ENCODE peak calls at places on chromosome 14, in four cellular contexts. B is hepatocyte, Q is K562, D is GM23338. X is an unnamed sample.

GRCh38 chr14:57420986-57421385 is 30.6 kb downstream of the NAA30 start:
- DNase-seq in D (no peak), Q (no peak), B (no peak), X (no peak)

GRCh38 chr14:20197459-20197858 is 6.8 kb downstream of the OR11G2 start:
- DNase-seq in B (no peak), Q (no peak), D (no peak), X (no peak)

GRCh38 chr14:32469388-32470160 is 140.5 kb downstream of the AKAP6 start:
- DNase-seq in B (peak), Q (peak), D (peak), X (peak)

GRCh38 chr14:94659953-94660946 is 48.1 kb downstream of the SERPINA3 start:
- DNase-seq in D (no peak), B (no peak), Q (no peak), X (no peak)

GRCh38 chr14:73231874-73232851 is 5.1 kb upstream of the PAPLN start:
- DNase-seq in B (peak), Q (peak), D (peak), X (peak)

GRCh38 chr14:93114713-93115068 is 1.0 kb downstream of the ITPK1 start:
- DNase-seq in D (peak), Q (no peak), B (no peak), X (peak)

GRCh38 chr14:41749425-41749824 is 142.7 kb downstream of the LRFN5 start:
- DNase-seq in B (no peak), Q (no peak), D (no peak), X (no peak)

GRCh38 chr14:100850841-100851585 is 25.1 kb downstream of the MEG3 start:
- DNase-seq in Q (peak), D (peak), B (peak), X (peak)

GRCh38 chr14:31278883-31279282 is 71.3 kb upstream of the HECTD1 start:
- DNase-seq in D (no peak), B (no peak), Q (no peak), X (peak)

GRCh38 chr14:23063601-23064000 is 6.3 kb upstream of the CDH24 start:
- DNase-seq in B (no peak), Q (no peak), D (no peak), X (no peak)

GRCh38 chr14:72771561-72771960 is 122.3 kb downstream of the DPF3 start:
- DNase-seq in B (no peak), Q (no peak), D (no peak), X (no peak)

GRCh38 chr14:68359862-68360552 is 432.9 kb downstream of the ZFP36L1 start:
- DNase-seq in D (no peak), B (peak), Q (peak), X (no peak)

GRCh38 chr14:50928002-50928635 is 16.2 kb downstream of the PYGL start:
- DNase-seq in Q (no peak), B (no peak), D (no peak), X (no peak)

GRCh38 chr14:52700701-52701172 is 5.4 kb upstream of the ERO1A start:
- DNase-seq in Q (no peak), D (no peak), B (peak), X (no peak)

GRCh38 chr14:22871962-22872832 is 657 bp downstream of the LRP10 start:
- DNase-seq in B (peak), Q (peak), D (peak), X (peak)

GRCh38 chr14:75283162-75283883 is 4.7 kb downstream of the FOS start:
- DNase-seq in D (peak), B (peak), Q (peak), X (no peak)

GRCh38 chr14:97280526-97280925 is 483.3 kb downstream of the VRK1 start:
- DNase-seq in B (no peak), Q (no peak), D (no peak), X (no peak)

GRCh38 chr14:67856806-67857205 is 37.2 kb downstream of the RAD51B start:
- DNase-seq in Q (no peak), B (no peak), D (no peak), X (no peak)

GRCh38 chr14:20219033-20219432 is 4.5 kb upstream of the OR11H6 start:
- DNase-seq in D (no peak), Q (no peak), B (no peak), X (no peak)

GRCh38 chr14:57057803-57058202 is 210.9 kb downstream of the EXOC5 start:
- DNase-seq in Q (no peak), B (peak), D (no peak), X (no peak)

GRCh38 chr14:68147331-68147730 is 327.8 kb downstream of the RAD51B start:
- DNase-seq in B (no peak), D (no peak), Q (no peak), X (no peak)

GRCh38 chr14:24277606-24278321 is 6.4 kb upstream of the RABGGTA start:
- DNase-seq in D (no peak), B (no peak), Q (no peak), X (no peak)

GRCh38 chr14:22099942-22100763 is 426.5 kb upstream of the OR4E1 start:
- DNase-seq in B (peak), Q (peak), D (peak), X (peak)

GRCh38 chr14:28102814-28103213 is 663.8 kb upstream of the FOXG1 start:
- DNase-seq in B (no peak), D (no peak), Q (no peak), X (no peak)

GRCh38 chr14:46663382-46663781 is 11.8 kb upstream of the RPL10L start:
- DNase-seq in D (no peak), Q (no peak), B (no peak), X (no peak)

GRCh38 chr14:23539209-23539866 is 12.2 kb downstream of the ZFHX2 start:
- DNase-seq in D (peak), B (peak), Q (peak), X (peak)

GRCh38 chr14:102116361-102117180 is 23.1 kb upstream of the WDR20 start:
- DNase-seq in B (no peak), Q (no peak), D (no peak), X (no peak)

GRCh38 chr14:62585247-62585646 is 460.0 kb downstream of the KCNH5 start:
- DNase-seq in Q (no peak), B (no peak), D (no peak), X (no peak)

GRCh38 chr14:101497910-101498860 is 63.1 kb upstream of the DIO3 start:
- DNase-seq in D (no peak), B (no peak), Q (no peak), X (no peak)

GRCh38 chr14:102028733-102029132 is 58.1 kb downstream of the HSP90AA1 start:
- DNase-seq in B (peak), D (no peak), Q (no peak), X (no peak)

GRCh38 chr14:40417777-40418401 is 985.7 kb upstream of the FBXO33 start:
- DNase-seq in D (peak), B (peak), Q (peak), X (peak)

GRCh38 chr14:72471346-72471745 is 422.6 kb downstream of the DPF3 start:
- DNase-seq in D (no peak), Q (no peak), B (no peak), X (no peak)

GRCh38 chr14:99649219-99649618 is 4.3 kb downstream of the HHIPL1 start:
- DNase-seq in D (no peak), B (no peak), Q (no peak), X (no peak)

GRCh38 chr14:93115920-93116675 is at the start of gene ITPK1:
- DNase-seq in Q (peak), D (peak), B (peak), X (peak)

GRCh38 chr14:68619805-68620574 is 172.9 kb downstream of the ZFP36L1 start:
- DNase-seq in D (no peak), B (peak), Q (peak), X (no peak)

GRCh38 chr14:91545946-91546716 is 36.0 kb upstream of the PPP4R3A start:
- DNase-seq in Q (no peak), B (no peak), D (peak), X (no peak)

GRCh38 chr14:38143651-38144505 is 63.8 kb upstream of the SSTR1 start:
- DNase-seq in Q (no peak), D (peak), B (no peak), X (no peak)

GRCh38 chr14:32255855-32256254 is 52.8 kb upstream of the RNU6-8 start:
- DNase-seq in Q (no peak), B (no peak), D (no peak), X (no peak)

GRCh38 chr14:55605793-55606192 is 25.8 kb downstream of the KTN1 start:
- DNase-seq in B (no peak), D (peak), Q (no peak), X (no peak)

GRCh38 chr14:69769623-69770022 is 2.7 kb downstream of the SRSF5 start:
- DNase-seq in D (no peak), B (no peak), Q (no peak), X (no peak)
- TF ChIP-seq CTCF in D (no peak), B (no peak), Q (no peak), X (no peak)

GRCh38 chr14:65045691-65046090 is 56.6 kb downstream of the MAX start:
- DNase-seq in B (no peak), D (no peak), Q (no peak), X (no peak)

GRCh38 chr14:65043893-65044595 is 57.3 kb downstream of the FNTB start:
- DNase-seq in D (no peak), Q (no peak), B (no peak), X (no peak)

GRCh38 chr14:65044596-65044959 is 57.7 kb downstream of the MAX start:
- DNase-seq in D (no peak), Q (peak), B (no peak), X (no peak)

GRCh38 chr14:65042731-65043372 is 56.2 kb downstream of the FNTB start:
- DNase-seq in Q (peak), D (no peak), B (no peak), X (no peak)

DNA sequence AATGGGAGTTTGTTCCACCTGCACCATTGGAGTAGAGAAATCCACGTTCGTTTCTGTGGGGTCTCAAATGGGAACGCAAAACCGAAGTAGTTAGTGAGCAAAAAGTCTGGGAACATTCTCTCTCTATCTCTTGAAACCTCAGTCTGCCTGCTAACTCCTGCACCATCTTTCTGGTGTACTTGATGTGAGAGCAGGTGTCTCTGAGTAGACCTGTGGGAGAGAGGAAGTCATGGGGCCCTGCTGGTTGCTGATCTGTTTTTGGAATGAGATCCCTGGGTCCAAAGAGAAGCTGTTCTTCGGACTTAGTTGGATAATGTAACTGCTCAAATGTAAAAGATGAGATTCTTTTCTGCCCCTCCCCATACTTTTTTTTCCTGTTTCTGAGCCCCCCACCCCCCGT is 57.3 kb downstream of the MAX start:
- DNase-seq in Q (no peak), D (no peak), B (no peak), X (no peak)
- H3K4me3 ChIP-seq in Q (no peak), D (no peak), B (no peak), X (no peak)

GRCh38 chr14:71396050-71396677 is 488.9 kb downstream of the PCNX1 start:
- DNase-seq in Q (no peak), D (no peak), B (no peak), X (no peak)

GRCh38 chr14:71399057-71399487 is 491.8 kb downstream of the PCNX1 start:
- DNase-seq in B (no peak), Q (no peak), D (no peak), X (peak)

GRCh38 chr14:71397371-71397770 is 490.1 kb downstream of the PCNX1 start:
- DNase-seq in B (no peak), D (no peak), Q (no peak), X (no peak)

GRCh38 chr14:71400821-71401447 is 493.7 kb downstream of the PCNX1 start:
- DNase-seq in D (no peak), Q (no peak), B (no peak), X (no peak)

DNA sequence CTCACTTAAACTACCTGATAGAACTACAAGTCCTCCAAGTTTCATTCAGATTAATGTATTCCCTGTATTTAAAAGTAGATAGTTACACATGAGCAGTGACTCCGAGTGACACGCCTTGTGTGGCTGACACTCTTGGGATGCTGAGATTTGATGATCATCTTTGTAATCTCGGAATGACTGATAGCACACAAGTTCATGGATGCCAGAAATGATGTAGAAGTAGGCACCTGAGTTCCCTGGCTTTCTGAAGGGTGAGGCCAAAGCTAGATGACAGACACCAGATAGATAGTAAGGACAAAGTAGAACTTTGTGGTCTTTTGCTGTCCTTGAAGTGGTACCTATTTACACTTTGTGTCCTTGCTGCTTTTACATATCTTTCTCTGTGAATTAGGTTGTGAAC is 491.2 kb downstream of the PCNX1 start:
- DNase-seq in B (no peak), D (no peak), Q (no peak), X (no peak)
- H3K4me2 ChIP-seq in B (no peak), D (no peak), Q (no peak), X (peak)

GRCh38 chr14:79631276-79631675 is 580.0 kb downstream of the DIO2 start:
- DNase-seq in Q (no peak), D (peak), B (no peak), X (no peak)
- TF ChIP-seq CTCF in Q (no peak), D (peak), B (no peak), X (no peak)

X was measured in OCI-LY7.